ENCODE peak calls at places on chromosomes 1 and 21, in nine cellular contexts. O, N, S, W, Z, U, J, V and E are unnamed samples.

GRCh38 chr1:87108228-87108627 is 193.8 kb downstream of the HS2ST1 start:
- DNase-seq in S (no peak), W (no peak), U (no peak), V (no peak), N (no peak), O (no peak), J (no peak), Z (peak; percentile 34), E (no peak)

GRCh38 chr1:86441581-86441980 is 17.6 kb downstream of the CLCA2 start:
- DNase-seq in V (no peak), N (no peak), O (no peak), Z (no peak), W (no peak), S (no peak), J (no peak), U (no peak), E (no peak)

GRCh38 chr1:56780832-56781231 is 38.4 kb downstream of the FYB2 start:
- DNase-seq in O (no peak), Z (no peak), S (no peak), V (peak; percentile 47), U (peak; percentile 6), N (no peak), W (no peak), J (no peak), E (no peak)

GRCh38 chr1:180854001-180854400 is 58.7 kb upstream of the KIAA1614 start:
- DNase-seq in N (no peak), O (peak; percentile 8), Z (no peak), J (no peak), U (no peak), W (no peak), V (peak; percentile 8), S (no peak), E (no peak)

GRCh38 chr1:236659792-236660587 is 26.3 kb upstream of the ACTN2 start:
- DNase-seq in U (no peak), O (no peak), V (no peak), N (no peak), Z (no peak), W (no peak), J (no peak), S (no peak), E (no peak)

GRCh38 chr1:119646521-119647227 is 1.4 kb downstream of the ZNF697 start:
- DNase-seq in W (no peak), Z (no peak), N (peak; percentile 53), V (peak; percentile 9), U (peak; percentile 63), S (no peak), O (peak; percentile 83), J (peak; percentile 87), E (peak; percentile 31)

GRCh38 chr21:16587141-16587570 is 857.4 kb downstream of the USP25 start:
- DNase-seq in O (peak; percentile 82), N (peak; percentile 76), Z (no peak), U (peak; percentile 90), W (no peak), S (no peak), V (no peak), J (peak; percentile 65), E (peak; percentile 89)

GRCh38 chr1:76023669-76024407 is 50.7 kb upstream of the ST6GALNAC3 start:
- DNase-seq in Z (peak; percentile 21), O (peak; percentile 38), W (no peak), U (peak; percentile 47), J (peak; percentile 11), S (no peak), V (no peak), N (no peak), E (no peak)

GRCh38 chr1:99501871-99502270 is 144.0 kb upstream of the PALMD start:
- DNase-seq in O (no peak), J (no peak), Z (no peak), N (no peak), U (no peak), S (no peak), V (no peak), W (no peak), E (no peak)

GRCh38 chr1:44027320-44027719 is 3.9 kb downstream of the SLC6A9 start:
- DNase-seq in O (no peak), S (no peak), Z (no peak), U (no peak), W (no peak), V (no peak), N (no peak), J (no peak), E (no peak)

GRCh38 chr1:45327644-45328515 is 1.2 kb downstream of the HPDL start:
- DNase-seq in W (no peak), Z (peak; percentile 53), S (no peak), N (no peak), U (no peak), V (no peak), J (no peak), O (no peak), E (no peak)

GRCh38 chr1:161772397-161772796 is 6.3 kb downstream of the ATF6 start:
- DNase-seq in Z (no peak), J (no peak), V (no peak), U (no peak), W (no peak), N (no peak), S (no peak), O (no peak), E (no peak)

GRCh38 chr1:151495316-151495715 is 15.9 kb upstream of the CGN start:
- DNase-seq in V (no peak), S (no peak), N (no peak), O (peak; percentile 12), W (no peak), J (no peak), Z (no peak), U (no peak), E (no peak)

GRCh38 chr1:24393892-24394291 is 19.7 kb downstream of the STPG1 start:
- DNase-seq in S (no peak), Z (no peak), W (no peak), U (peak; percentile 90), N (peak; percentile 85), V (no peak), J (peak; percentile 81), O (peak; percentile 61), E (peak; percentile 88)

GRCh38 chr1:193283026-193283425 is 96.6 kb upstream of the B3GALT2 start:
- DNase-seq in U (no peak), O (peak; percentile 72), Z (no peak), J (peak; percentile 65), S (no peak), V (no peak), W (no peak), N (peak; percentile 47), E (no peak)

GRCh38 chr1:21937372-21938121 is 437 bp upstream of the HSPG2 start:
- DNase-seq in O (peak; percentile 83), U (peak; percentile 79), V (peak; percentile 96), N (peak; percentile 65), W (peak; percentile 87), S (peak; percentile 53), J (peak; percentile 78), Z (peak; percentile 59), E (peak; percentile 81)

GRCh38 chr1:29784276-29785136 is 548.2 kb downstream of the PTPRU start:
- DNase-seq in J (no peak), S (no peak), Z (no peak), N (no peak), V (no peak), O (no peak), U (no peak), W (no peak), E (no peak)

GRCh38 chr1:119101563-119101962 is 38.9 kb downstream of the WARS2 start:
- DNase-seq in J (peak; percentile 6), O (peak; percentile 88), V (no peak), N (peak; percentile 68), W (no peak), U (peak; percentile 8), Z (no peak), S (no peak), E (peak; percentile 54)

GRCh38 chr1:223402790-223403142 is 9.6 kb downstream of the CCDC185 start:
- DNase-seq in S (no peak), N (no peak), J (no peak), U (no peak), V (no peak), Z (no peak), O (no peak), W (no peak), E (no peak)

GRCh38 chr1:178684542-178685000 is 40.5 kb upstream of the RALGPS2 start:
- DNase-seq in V (no peak), J (peak; percentile 96), S (no peak), W (no peak), N (peak; percentile 81), Z (peak; percentile 41), U (peak; percentile 85), O (peak; percentile 93), E (peak; percentile 89)

GRCh38 chr1:66552829-66553228 is 18.9 kb downstream of the SGIP1 start:
- DNase-seq in U (no peak), J (no peak), Z (no peak), N (no peak), S (no peak), O (no peak), W (no peak), V (no peak), E (no peak)

GRCh38 chr1:193079187-193079586 is 19.8 kb downstream of the RO60 start:
- DNase-seq in S (no peak), V (no peak), W (no peak), N (no peak), Z (no peak), U (no peak), O (no peak), J (no peak), E (no peak)

GRCh38 chr1:168917309-168917708 is 188.3 kb upstream of the DPT start:
- DNase-seq in Z (no peak), O (no peak), J (no peak), W (no peak), U (no peak), N (no peak), V (no peak), S (no peak), E (no peak)
- TF ChIP-seq CTCF in Z (no peak), O (no peak), J (no peak), W (no peak), U (no peak), N (no peak), V (no peak), S (no peak), E (no peak)

GRCh38 chr1:54298284-54299033 is 98.5 kb downstream of the MRPL37 start:
- DNase-seq in V (no peak), S (no peak), U (no peak), N (no peak), W (no peak), Z (no peak), J (peak; percentile 51), O (peak; percentile 54), E (no peak)
- TF ChIP-seq CTCF in V (no peak), S (no peak), U (no peak), N (no peak), W (no peak), Z (no peak), J (no peak), O (no peak), E (no peak)

DNA sequence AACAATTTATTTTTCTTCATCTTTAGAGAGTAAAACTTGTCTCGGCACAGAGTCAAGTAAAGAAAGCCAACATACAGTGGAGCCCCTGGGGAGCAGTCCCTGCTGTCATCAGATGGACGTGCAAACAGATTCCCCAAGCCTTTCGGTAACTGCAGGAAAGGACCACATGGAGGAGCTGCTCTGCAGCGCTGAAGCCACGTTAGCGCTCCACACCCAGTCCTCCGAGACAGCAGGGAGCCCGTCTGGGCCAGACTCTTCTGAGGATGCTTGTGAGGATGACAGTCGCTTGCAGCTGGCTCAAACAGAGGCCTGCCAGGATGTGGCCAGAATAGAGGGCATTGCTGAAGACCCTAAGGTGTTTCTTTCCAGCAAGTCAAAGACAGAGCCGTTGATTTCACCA is 77.1 kb upstream of the SCCPDH start:
- DNase-seq in Z (no peak), N (peak; percentile 62), V (peak; percentile 77), J (peak; percentile 71), O (peak; percentile 66), W (peak; percentile 62), U (peak; percentile 31), S (no peak), E (no peak)
- TF ChIP-seq CTCF in Z (no peak), N (peak; percentile 52), V (peak; percentile 61), J (peak; percentile 57), O (peak; percentile 83), W (peak; percentile 64), U (peak; percentile 53), S (no peak), E (no peak)

GRCh38 chr1:191624044-191624443 is 534.2 kb upstream of the RGS18 start:
- DNase-seq in N (no peak), U (no peak), O (no peak), J (no peak), S (no peak), V (no peak), W (no peak), Z (no peak), E (no peak)
- TF ChIP-seq CTCF in N (no peak), U (no peak), O (no peak), J (no peak), S (no peak), V (no peak), W (no peak), Z (no peak), E (no peak)